ENCODE peak calls at places on chromosomes 7 and 10, in four cellular contexts. D, Z, F and S are unnamed samples.

GRCh38 chr10:84665883-84666463 is 337.6 kb downstream of the CCSER2 start:
- DNase-seq in D (no peak), Z (no peak), F (no peak), S (no peak)

GRCh38 chr10:121062040-121062574 is 210.9 kb downstream of the WDR11 start:
- DNase-seq in D (no peak), Z (no peak), F (no peak), S (no peak)

GRCh38 chr10:89926736-89927135 is 225.3 kb downstream of the KIF20B start:
- DNase-seq in D (no peak), Z (no peak), F (no peak), S (no peak)

GRCh38 chr10:46287846-46288480 is 1.2 kb downstream of the ANTXRL start:
- DNase-seq in D (peak; percentile 6), Z (no peak), F (no peak), S (no peak)

GRCh38 chr7:129612112-129613015 is 844 bp downstream of the NRF1 start:
- DNase-seq in D (peak; percentile 55), Z (peak; percentile 53), F (no peak), S (peak; percentile 51)

GRCh38 chr10:33273295-33274002 is 61.0 kb downstream of the NRP1 start:
- DNase-seq in D (peak; percentile 76), Z (peak; percentile 96), F (no peak), S (peak; percentile 44)

GRCh38 chr10:126654579-126654978 is 15.9 kb downstream of the C10orf90 start:
- DNase-seq in D (no peak), Z (no peak), F (no peak), S (no peak)

GRCh38 chr7:31785081-31785480 is 98.1 kb downstream of the PPP1R17 start:
- DNase-seq in D (no peak), Z (no peak), F (no peak), S (no peak)

GRCh38 chr7:922334-923107 is 32.0 kb downstream of the ADAP1 start:
- DNase-seq in D (peak; percentile 43), Z (no peak), F (no peak), S (no peak)

GRCh38 chr7:149789101-149789500 is 15.7 kb upstream of the ZNF467 start:
- DNase-seq in D (no peak), Z (no peak), F (no peak), S (no peak)

GRCh38 chr7:21771906-21772610 is 173.6 kb downstream of the CDCA7L start:
- DNase-seq in D (no peak), Z (no peak), F (no peak), S (peak; percentile 29)

GRCh38 chr7:151381333-151382078 is 28.3 kb downstream of the WDR86 start:
- DNase-seq in D (no peak), Z (no peak), F (no peak), S (no peak)

GRCh38 chr7:33998487-33998886 is 93.1 kb downstream of the BMPER start:
- DNase-seq in D (no peak), Z (no peak), F (no peak), S (no peak)

GRCh38 chr7:91168766-91169518 is 95.3 kb upstream of the FZD1 start:
- DNase-seq in D (no peak), Z (peak; percentile 68), F (no peak), S (no peak)

GRCh38 chr7:158052381-158053095 is 535.1 kb downstream of the PTPRN2 start:
- DNase-seq in D (no peak), Z (no peak), F (no peak), S (no peak)

GRCh38 chr10:47027108-47027811 is 116.0 kb downstream of the PTPN20 start:
- DNase-seq in D (peak; percentile 39), Z (no peak), F (peak; percentile 58), S (no peak)

GRCh38 chr7:26147030-26147429 is 5.0 kb upstream of the NFE2L3 start:
- DNase-seq in D (no peak), Z (no peak), F (no peak), S (no peak)

GRCh38 chr10:31314256-31315183 is 4.5 kb upstream of the ZEB1 start:
- DNase-seq in D (no peak), Z (no peak), F (no peak), S (no peak)

GRCh38 chr7:99374121-99375064 is at the start of gene ARPC1B:
- DNase-seq in D (no peak), Z (peak; percentile 51), F (no peak), S (no peak)